ENCODE peak calls at places on chromosomes 4 and X, in eight cellular contexts. X, Q, G, A, Y, I, R and E are unnamed samples. For H4K20me1 and H3K27me3, the result is how much of the 10 kb centered on the place peaks cover.

GRCh38 chrX:53882331-53882730 is 161.9 kb downstream of the PHF8 start:
- DNase-seq in X (no peak), Q (peak), G (no peak), A (peak), Y (peak), I (peak), R (no peak), E (no peak)

GRCh38 chr4:27789768-27790167 is 929.1 kb downstream of the STIM2 start:
- DNase-seq in X (no peak), Q (peak), G (no peak), A (peak), Y (no peak), I (peak), R (no peak), E (no peak)

GRCh38 chr4:10157478-10158354 is 41.1 kb upstream of the WDR1 start:
- DNase-seq in X (peak), Q (peak), G (peak), A (peak), Y (peak), I (peak), R (peak), E (peak)

GRCh38 chr4:33381806-33382205 is 2661.6 kb downstream of the PCDH7 start:
- DNase-seq in X (no peak), Q (no peak), G (no peak), A (no peak), Y (peak), I (peak), R (no peak), E (no peak)

GRCh38 chr4:102620697-102621497 is 119.7 kb downstream of the NFKB1 start:
- DNase-seq in X (peak), Q (peak), G (no peak), A (peak), Y (peak), I (peak), R (peak), E (peak)

GRCh38 chr4:15398001-15398400 is 29.8 kb upstream of the C1QTNF7 start:
- DNase-seq in X (no peak), Q (no peak), G (no peak), A (no peak), Y (no peak), I (no peak), R (no peak), E (no peak)

GRCh38 chrX:2652106-2652505 is 39.0 kb upstream of the CD99 start:
- DNase-seq in X (no peak), Q (no peak), G (peak), A (no peak), Y (no peak), I (no peak), R (peak), E (no peak)

GRCh38 chrX:69070949-69071650 is 94.2 kb downstream of the PJA1 start:
- DNase-seq in X (no peak), Q (no peak), G (no peak), A (no peak), Y (no peak), I (no peak), R (no peak), E (no peak)

GRCh38 chr4:110518889-110519490 is 43.0 kb downstream of the ENPEP start:
- DNase-seq in X (no peak), Q (peak), G (no peak), A (peak), Y (peak), I (peak), R (peak), E (peak)

GRCh38 chr4:142922720-142923119 is 76.6 kb upstream of the INPP4B start:
- DNase-seq in X (no peak), Q (no peak), G (no peak), A (no peak), Y (no peak), I (no peak), R (no peak), E (no peak)

GRCh38 chr4:142923619-142924018 is 77.5 kb upstream of the INPP4B start:
- DNase-seq in X (no peak), Q (no peak), G (no peak), A (no peak), Y (no peak), I (no peak), R (no peak), E (no peak)

GRCh38 chr4:142913461-142914030 is 67.4 kb upstream of the INPP4B start:
- DNase-seq in X (no peak), Q (peak), G (no peak), A (peak), Y (no peak), I (no peak), R (no peak), E (no peak)

GRCh38 chr4:142913034-142913433 is 66.9 kb upstream of the INPP4B start:
- DNase-seq in X (no peak), Q (no peak), G (no peak), A (no peak), Y (no peak), I (no peak), R (no peak), E (no peak)

GRCh38 chr4:142917678-142918077 is 71.6 kb upstream of the INPP4B start:
- DNase-seq in X (no peak), Q (no peak), G (no peak), A (no peak), Y (no peak), I (peak), R (no peak), E (no peak)
- TF ChIP-seq CTCF in X (no peak), Q (no peak), G (no peak), A (no peak), Y (no peak), I (peak), R (no peak), E (no peak)

GRCh38 chr4:7761312-7761711 is 178.3 kb downstream of the AFAP1 start:
- DNase-seq in X (no peak), Q (no peak), G (no peak), A (no peak), Y (no peak), I (no peak), R (no peak), E (no peak)
- H4K20me1 ChIP-seq in X (under half), Q (half or more), G (under half), A (under half), Y (under half), I (under half), R (under half), E (under half)

GRCh38 chrX:147174596-147174995 is 360.1 kb upstream of the CXorf51A start:
- DNase-seq in X (no peak), Q (no peak), G (peak), A (no peak), Y (no peak), I (no peak), R (no peak), E (no peak)
- H3K27me3 ChIP-seq in X (under half), Q (under half), G (under half), A (under half), Y (under half), I (under half), R (under half), E (under half)

GRCh38 chr4:168942985-168943384 is 67.1 kb downstream of the CBR4 start:
- DNase-seq in X (peak), Q (no peak), G (peak), A (no peak), Y (no peak), I (peak), R (no peak), E (no peak)
- TF ChIP-seq CTCF in X (peak), Q (peak), G (peak), A (peak), Y (peak), I (peak), R (peak), E (peak)

GRCh38 chr4:1302159-1302558 is 12.5 kb downstream of the MAEA start:
- DNase-seq in X (no peak), Q (no peak), G (no peak), A (no peak), Y (no peak), I (no peak), R (no peak), E (no peak)
- H4K20me1 ChIP-seq in X (under half), Q (half or more), G (under half), A (under half), Y (under half), I (under half), R (under half), E (under half)

DNA sequence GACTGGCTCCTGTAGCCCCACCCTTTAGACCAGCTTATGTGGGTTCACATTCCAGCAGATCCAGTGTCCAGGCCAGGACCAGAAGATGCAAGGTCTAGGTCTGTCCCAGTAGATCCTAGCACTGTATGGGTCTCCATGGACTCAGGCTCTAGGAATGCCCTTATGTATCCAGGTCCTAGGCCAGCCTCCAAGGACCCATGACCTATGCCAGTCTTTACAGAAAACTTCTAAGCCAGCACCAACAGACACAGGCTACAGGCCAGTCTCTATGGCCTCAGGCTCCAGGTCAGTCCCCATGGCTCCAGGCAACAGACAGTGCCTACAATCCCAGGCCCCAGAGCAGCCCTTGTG is 45.2 kb upstream of the MAGED4 start:
- DNase-seq in X (no peak), Q (no peak), G (no peak), A (no peak), Y (no peak), I (no peak), R (no peak), E (no peak)
- H3K27me3 ChIP-seq in X (under half), Q (under half), G (under half), A (under half), Y (under half), I (under half), R (under half), E (under half)

DNA sequence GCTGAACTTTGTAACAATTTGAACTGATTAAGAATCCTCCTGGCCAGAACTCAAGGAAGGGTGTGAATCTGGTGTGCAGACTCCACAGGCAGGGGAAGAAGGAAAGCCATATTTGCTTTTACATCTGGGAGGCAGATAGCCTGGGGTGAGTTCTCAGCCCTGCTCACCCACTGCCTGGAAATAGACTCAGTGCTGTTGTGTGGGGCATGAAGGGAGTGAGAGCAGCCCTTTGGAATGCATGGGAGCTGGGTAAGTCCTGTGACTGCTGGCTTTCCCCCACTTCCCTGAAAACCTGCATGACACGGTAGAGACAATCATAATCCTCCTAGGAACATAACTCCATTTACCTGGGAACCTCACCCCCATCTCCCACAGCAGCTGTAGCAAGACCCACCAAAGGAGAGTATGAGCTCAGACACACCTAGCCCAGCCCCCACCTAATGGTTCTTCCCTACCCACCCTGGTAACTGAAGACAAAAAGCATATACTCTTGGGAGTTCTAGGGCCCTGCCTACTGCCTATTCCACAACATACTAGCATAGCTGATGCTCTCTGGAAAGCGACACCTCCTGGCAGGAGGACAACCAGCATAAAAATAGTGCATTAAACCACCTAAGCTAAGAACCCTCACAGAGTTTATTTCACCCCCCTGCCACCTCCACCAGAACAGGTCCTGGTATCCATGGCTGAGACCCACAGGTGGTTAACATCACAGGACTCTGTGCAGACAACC is 59.3 kb upstream of the UBQLN2 start:
- DNase-seq in X (no peak), Q (no peak), G (peak), A (no peak), Y (peak), I (peak), R (no peak), E (no peak)
- TF ChIP-seq CTCF in X (no peak), Q (no peak), G (peak), A (no peak), Y (no peak), I (peak), R (no peak), E (no peak)

GRCh38 chrX:1385251-1385794 is 6.6 kb downstream of the SLC25A6 start:
- DNase-seq in X (no peak), Q (no peak), G (no peak), A (no peak), Y (no peak), I (no peak), R (no peak), E (no peak)

GRCh38 chrX:1385824-1386223 is 6.1 kb downstream of the SLC25A6 start:
- DNase-seq in X (no peak), Q (no peak), G (no peak), A (no peak), Y (no peak), I (no peak), R (no peak), E (no peak)

GRCh38 chrX:1386338-1387127 is 5.4 kb downstream of the SLC25A6 start:
- DNase-seq in X (no peak), Q (no peak), G (no peak), A (no peak), Y (no peak), I (no peak), R (no peak), E (no peak)

GRCh38 chrX:1388651-1389050 is 3.3 kb downstream of the SLC25A6 start:
- DNase-seq in X (no peak), Q (no peak), G (no peak), A (no peak), Y (no peak), I (no peak), R (no peak), E (no peak)

DNA sequence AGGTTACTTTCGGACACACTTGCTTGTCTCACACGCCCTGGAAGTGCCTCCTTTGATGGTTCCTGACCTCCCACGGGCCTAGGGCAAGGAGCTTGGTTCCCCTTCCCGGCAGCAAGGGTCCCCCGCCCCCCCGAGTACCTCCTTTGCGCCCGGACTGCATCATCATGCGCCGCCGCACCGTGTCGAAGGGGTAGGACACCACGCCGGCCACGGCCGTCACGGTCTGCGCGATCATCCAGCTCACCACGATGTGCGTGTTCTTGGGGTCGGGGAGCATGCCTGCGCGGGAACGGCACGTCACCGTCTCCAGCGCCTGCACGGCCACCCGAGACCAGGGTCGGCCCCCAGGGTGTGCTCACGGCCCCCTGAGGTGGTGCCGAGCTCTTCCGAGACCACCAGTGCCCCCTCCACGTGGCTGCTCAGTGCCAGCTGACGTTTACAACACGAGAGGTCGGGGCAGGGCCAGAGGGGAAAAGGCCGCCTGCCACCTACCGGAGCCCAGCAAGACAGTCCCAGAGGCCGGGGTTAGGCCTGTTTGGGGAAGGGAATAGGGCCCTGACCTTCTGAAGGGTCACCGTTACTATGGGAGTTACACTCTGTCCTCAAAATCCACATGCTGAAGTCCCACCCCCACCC is 4.7 kb downstream of the SLC25A6 start:
- DNase-seq in X (no peak), Q (no peak), G (no peak), A (no peak), Y (no peak), I (no peak), R (no peak), E (no peak)
- H4K20me1 ChIP-seq in X (under half), Q (half or more), G (under half), A (under half), Y (half or more), I (half or more), R (half or more), E (under half)

GRCh38 chrX:153416781-153417180 is 5.5 kb downstream of the ZFP92 start:
- DNase-seq in X (no peak), Q (no peak), G (no peak), A (no peak), Y (no peak), I (no peak), R (no peak), E (no peak)
- H3K27me3 ChIP-seq in X (under half), Q (under half), G (under half), A (under half), Y (under half), I (half or more), R (under half), E (under half)

GRCh38 chr4:60463846-60464502 is 736.2 kb upstream of the ADGRL3 start:
- DNase-seq in X (no peak), Q (no peak), G (no peak), A (peak), Y (no peak), I (peak), R (peak), E (peak)
- TF ChIP-seq CTCF in X (no peak), Q (peak), G (peak), A (peak), Y (no peak), I (peak), R (peak), E (peak)